ENCODE peak calls at places on chromosomes 5 and 9, in five cellular contexts. F is esophagus squamous epithelium, X is GM23338, N is body of pancreas, A is B cell. S is an unnamed sample.

GRCh38 chr9:109315889-109316640 is 4.8 kb downstream of the EPB41L4B start:
- DNase-seq in F (no peak), A (no peak), X (peak), N (peak), S (no peak)

GRCh38 chr9:120136685-120137084 is 443.3 kb downstream of the CDK5RAP2 start:
- DNase-seq in F (no peak), A (no peak), X (no peak), N (no peak), S (no peak)

GRCh38 chr9:71647094-71647591 is 121.2 kb downstream of the CEMIP2 start:
- DNase-seq in F (no peak), A (no peak), X (peak), N (peak), S (no peak)

GRCh38 chr9:73714294-73714693 is 562.6 kb downstream of the ANXA1 start:
- DNase-seq in F (no peak), X (no peak), N (no peak), A (no peak), S (no peak)

GRCh38 chr5:83865579-83865978 is 144.9 kb upstream of the HAPLN1 start:
- DNase-seq in X (no peak), F (no peak), A (no peak), N (no peak), S (no peak)

GRCh38 chr5:110590187-110590586 is 136.3 kb downstream of the TMEM232 start:
- DNase-seq in N (no peak), X (peak), A (no peak), F (no peak), S (no peak)

GRCh38 chr5:159616967-159617366 is 286.7 kb upstream of the IL12B start:
- DNase-seq in F (no peak), X (no peak), N (no peak), A (no peak), S (no peak)

GRCh38 chr5:95647886-95648860 is 1.6 kb downstream of the RFESD start:
- DNase-seq in X (no peak), A (no peak), F (no peak), N (no peak), S (no peak)

GRCh38 chr5:107331882-107332281 is 338.9 kb downstream of the EFNA5 start:
- DNase-seq in X (no peak), F (no peak), A (no peak), N (no peak), S (no peak)

GRCh38 chr9:99873531-99873930 is 32.9 kb upstream of the STX17 start:
- DNase-seq in F (no peak), A (no peak), N (no peak), X (no peak), S (no peak)

GRCh38 chr5:113199122-113199905 is 222.7 kb downstream of the DCP2 start:
- DNase-seq in F (no peak), X (no peak), N (no peak), A (no peak), S (no peak)

GRCh38 chr9:87581513-87581912 is 83.8 kb downstream of the DAPK1 start:
- DNase-seq in N (no peak), A (no peak), X (no peak), F (no peak), S (no peak)

GRCh38 chr9:121292801-121293241 is 24.9 kb downstream of the GSN start:
- DNase-seq in A (no peak), X (no peak), N (no peak), F (no peak), S (no peak)

GRCh38 chr9:134175291-134175807 is 11.0 kb upstream of the RNU6ATAC start:
- DNase-seq in A (no peak), X (peak), F (no peak), N (no peak), S (no peak)

GRCh38 chr5:133052317-133053175 is 733 bp downstream of the HSPA4 start:
- DNase-seq in N (peak), F (peak), X (peak), A (no peak), S (no peak)

GRCh38 chr5:155839251-155840037 is 487.5 kb upstream of the SGCD start:
- DNase-seq in A (no peak), X (peak), N (no peak), F (no peak), S (peak)

GRCh38 chr5:74017112-74017511 is 391.1 kb downstream of the ARHGEF28 start:
- DNase-seq in X (no peak), F (no peak), N (no peak), A (no peak), S (no peak)

GRCh38 chr5:125274211-125274610 is 527.8 kb upstream of the ZNF608 start:
- DNase-seq in F (no peak), N (no peak), X (no peak), A (no peak), S (no peak)

GRCh38 chr5:137221914-137222313 is 277.2 kb downstream of the SPOCK1 start:
- DNase-seq in X (no peak), N (no peak), A (no peak), F (no peak), S (no peak)

GRCh38 chr5:367358-368130 is 46.0 kb downstream of the AHRR start:
- DNase-seq in F (no peak), A (peak), N (no peak), X (no peak), S (no peak)

GRCh38 chr5:10250804-10251276 is 760 bp downstream of the CCT5 start:
- DNase-seq in F (no peak), N (no peak), A (no peak), X (no peak), S (no peak)

GRCh38 chr9:13174906-13175639 is 104.4 kb downstream of the MPDZ start:
- DNase-seq in A (no peak), N (no peak), F (no peak), X (no peak), S (no peak)

GRCh38 chr5:74394924-74395880 is 245.3 kb downstream of the ENC1 start:
- DNase-seq in N (no peak), F (no peak), X (peak), A (no peak), S (no peak)

GRCh38 chr5:91136271-91136670 is 246.8 kb downstream of the ARRDC3 start:
- DNase-seq in X (no peak), A (no peak), N (no peak), F (no peak), S (no peak)
- TF ChIP-seq CTCF in X (no peak), A (no peak), N (no peak), F (no peak), S (no peak)

DNA sequence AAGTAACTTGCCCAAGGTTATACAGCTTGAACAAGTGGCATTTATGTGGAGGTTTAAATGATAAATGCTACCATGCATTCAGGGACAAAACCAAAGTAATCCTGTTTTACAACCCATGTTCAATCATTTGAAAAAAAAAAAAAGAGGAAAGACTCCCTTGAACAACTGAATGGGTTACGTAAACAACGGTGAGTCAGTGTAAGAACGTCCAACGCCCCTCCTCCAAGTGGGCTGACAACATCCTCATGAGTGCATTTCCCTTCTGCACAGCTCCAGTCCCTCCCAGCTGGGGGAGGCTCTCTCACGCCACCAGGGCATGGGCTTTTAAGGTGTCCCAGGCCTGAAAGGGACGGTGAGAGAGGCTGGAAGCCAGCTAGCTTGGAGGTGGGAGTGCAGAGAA is 90.0 kb downstream of the PRRT1B start:
- DNase-seq in X (peak), A (no peak), N (peak), F (peak), S (no peak)
- TF ChIP-seq CTCF in X (no peak), A (no peak), N (no peak), F (no peak), S (no peak)

GRCh38 chr9:70285981-70286616 is 27.3 kb downstream of the SMC5 start:
- DNase-seq in N (no peak), X (no peak), A (no peak), F (no peak), S (no peak)

GRCh38 chr9:70293214-70293613 is 34.4 kb downstream of the SMC5 start:
- DNase-seq in N (no peak), X (no peak), F (no peak), A (no peak), S (no peak)

GRCh38 chr9:70297141-70297540 is 38.4 kb downstream of the SMC5 start:
- DNase-seq in N (no peak), A (no peak), X (no peak), F (no peak), S (no peak)

GRCh38 chr9:70292253-70292652 is 33.5 kb downstream of the SMC5 start:
- DNase-seq in N (no peak), X (no peak), F (no peak), A (no peak), S (no peak)

DNA sequence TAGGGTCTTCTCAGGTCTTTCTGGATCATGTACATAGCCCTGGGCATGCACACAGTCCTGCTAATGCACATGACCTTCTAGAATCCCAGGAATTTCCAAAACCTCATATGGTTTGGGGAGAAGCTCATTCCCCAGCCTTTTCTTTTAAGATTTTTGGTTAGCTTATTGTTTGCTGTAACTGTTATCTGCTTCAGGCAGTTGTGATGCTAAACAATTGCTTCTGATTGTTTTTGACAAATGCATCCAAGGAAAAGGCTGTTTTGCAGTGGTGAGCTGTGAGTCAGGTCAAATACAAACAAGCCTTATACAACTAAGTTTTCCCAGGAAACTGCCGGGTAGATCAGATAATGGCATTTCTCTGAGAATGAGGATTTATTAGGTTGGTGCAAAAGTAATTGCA is 32.7 kb downstream of the SMC5 start:
- DNase-seq in F (no peak), N (no peak), A (no peak), X (no peak), S (no peak)
- TF ChIP-seq CTCF in F (no peak), N (no peak), A (no peak), X (no peak), S (no peak)

GRCh38 chr9:93154293-93154903 is 20.3 kb upstream of the NINJ1 start:
- DNase-seq in N (no peak), A (no peak), X (peak), F (no peak), S (peak)
- TF ChIP-seq CTCF in N (peak), A (peak), X (peak), F (no peak), S (peak)

DNA sequence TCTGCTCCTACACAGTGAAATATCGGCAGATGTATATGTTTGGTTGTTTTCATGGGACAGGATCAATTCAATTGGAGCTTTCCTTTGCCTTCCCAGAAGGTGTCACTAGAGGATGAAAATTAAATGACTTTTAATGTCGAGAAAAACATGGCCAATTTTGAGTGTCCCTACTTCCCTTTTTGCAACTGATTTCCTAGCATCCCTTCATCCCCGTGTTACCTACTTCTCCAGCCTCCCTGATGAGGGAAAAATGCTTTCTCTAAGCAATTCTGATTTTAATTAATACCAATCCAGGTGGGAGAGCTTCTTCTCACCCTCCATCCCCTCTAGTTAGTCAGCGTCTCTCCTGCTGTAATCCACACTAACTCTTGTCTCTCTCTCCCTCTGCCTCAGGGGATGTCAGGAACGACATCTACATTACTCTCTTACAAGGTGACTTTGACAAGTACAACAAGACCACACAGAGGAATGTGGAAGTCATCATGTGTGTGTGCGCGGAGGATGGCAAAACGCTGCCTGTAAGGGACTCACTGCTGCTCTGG is 64.9 kb downstream of the DOCK2 start:
- DNase-seq in N (no peak), X (peak), A (no peak), F (no peak), S (no peak)
- TF ChIP-seq CTCF in N (no peak), X (peak), A (no peak), F (no peak), S (peak)

DNA sequence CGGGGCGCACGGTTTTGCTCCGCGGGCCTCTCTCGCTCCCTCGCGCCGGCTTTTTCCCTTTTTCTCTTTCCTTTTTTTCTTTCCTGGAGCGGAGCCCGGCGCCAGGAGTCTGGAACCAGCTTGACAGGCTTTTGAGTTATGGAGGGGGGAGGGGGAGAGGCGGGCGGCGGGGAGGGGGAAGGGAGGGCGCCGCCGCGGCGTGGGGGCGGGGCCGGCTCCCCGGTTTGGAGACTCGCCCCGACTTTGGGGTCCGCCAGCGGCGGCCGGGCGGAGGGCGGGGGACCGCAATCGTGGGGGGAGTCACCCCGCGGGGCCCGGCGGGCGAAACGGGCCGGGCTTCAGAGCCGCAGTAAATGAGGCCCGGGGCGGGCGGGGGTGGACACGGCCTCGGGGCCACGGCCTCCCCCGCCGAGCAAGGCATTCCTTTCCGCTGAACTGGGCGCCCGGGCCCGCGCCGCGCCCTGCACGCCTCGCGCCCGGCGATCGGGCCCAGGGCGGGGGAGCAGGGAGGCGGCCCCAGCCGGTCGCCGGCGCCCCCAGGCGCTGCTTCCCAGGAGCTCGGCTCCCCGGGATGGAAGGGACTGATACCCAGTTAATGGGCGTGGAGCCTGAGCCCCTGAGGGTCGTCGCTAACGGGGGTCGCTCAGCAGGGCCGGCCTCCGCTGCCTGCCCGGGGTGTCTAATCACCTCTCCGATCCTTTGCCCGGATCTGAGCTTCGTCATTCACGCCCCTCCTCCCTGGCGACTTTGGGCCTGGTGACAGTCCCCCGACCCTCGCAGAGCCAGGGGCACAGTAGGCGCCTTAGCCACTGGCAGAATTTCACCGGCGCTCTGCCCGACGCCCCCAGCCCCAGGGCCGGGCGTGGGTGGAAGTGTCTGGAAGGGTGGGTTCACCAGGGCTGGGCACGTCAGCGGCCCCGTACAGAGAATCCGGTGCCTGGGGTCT is 138.1 kb downstream of the C9orf50 start:
- DNase-seq in F (no peak), X (peak), A (peak), N (peak), S (no peak)
- TF ChIP-seq CTCF in F (no peak), X (no peak), A (no peak), N (no peak), S (no peak)